ENCODE peak calls at places on chromosomes 7 and 10, in eight cellular contexts. W, F, B, Q, U, O, R and H are unnamed samples.

GRCh38 chr7:104805449-104806317 is 208.3 kb upstream of the KMT2E start:
- DNase-seq in U (no peak), Q (no peak), W (no peak), R (no peak), O (no peak), B (no peak), F (peak; percentile 30), H (no peak)

GRCh38 chr7:35697414-35698175 is 2.7 kb upstream of the HERPUD2 start:
- DNase-seq in W (peak; percentile 32), U (peak; percentile 51), F (no peak), B (no peak), Q (peak; percentile 74), R (no peak), O (no peak), H (no peak)

GRCh38 chr7:134018321-134018720 is 108.8 kb upstream of the LRGUK start:
- DNase-seq in Q (no peak), W (no peak), F (no peak), R (no peak), B (no peak), U (no peak), O (no peak), H (no peak)

GRCh38 chr7:116512524-116513188 is 12.2 kb upstream of the CAV1 start:
- DNase-seq in F (no peak), R (no peak), Q (no peak), W (no peak), B (no peak), U (peak; percentile 72), O (no peak), H (no peak)

GRCh38 chr10:23139677-23140076 is 44.3 kb downstream of the MSRB2 start:
- DNase-seq in U (no peak), R (no peak), F (no peak), O (no peak), Q (no peak), W (no peak), B (no peak), H (no peak)

GRCh38 chr7:85186521-85187241 is at the start of gene SEMA3D:
- DNase-seq in U (peak; percentile 71), W (no peak), Q (peak; percentile 85), F (peak; percentile 44), O (peak; percentile 49), B (peak; percentile 75), R (no peak), H (peak; percentile 88)

GRCh38 chr10:106043833-106044232 is 1120.7 kb downstream of the SORCS1 start:
- DNase-seq in Q (no peak), B (no peak), U (no peak), R (no peak), F (no peak), W (peak; percentile 36), O (no peak), H (no peak)

GRCh38 chr10:79231908-79232307 is 115.4 kb upstream of the PPIF start:
- DNase-seq in Q (no peak), R (no peak), U (no peak), B (no peak), W (no peak), F (no peak), O (no peak), H (no peak)

GRCh38 chr7:35467456-35467978 is 213.6 kb upstream of the TBX20 start:
- DNase-seq in F (no peak), O (no peak), W (no peak), Q (no peak), R (no peak), U (no peak), B (no peak), H (no peak)